ENCODE peak calls at places on chromosomes 6 and 20, in seven cellular contexts. F is kidney glomerular epithelial cell, C is right lobe of liver, V is NCI-H69, I is OCI-LY7, X is MV-4-11, U is A549. S is an unnamed sample.

GRCh38 chr20:36092424-36093024 is 62.0 kb upstream of the EPB41L1 start:
- DNase-seq in F (no peak), C (no peak), V (peak), I (no peak), X (no peak), U (peak), S (peak)

GRCh38 chr6:112049051-112049799 is 4.7 kb upstream of the CCN6 start:
- DNase-seq in F (peak), C (no peak), V (no peak), I (no peak), X (no peak), U (no peak), S (no peak)

GRCh38 chr6:53263915-53264314 is 84.8 kb downstream of the ELOVL5 start:
- DNase-seq in F (no peak), C (no peak), V (no peak), I (no peak), X (no peak), U (no peak), S (no peak)

GRCh38 chr6:93017213-93017612 is 402.1 kb downstream of the EPHA7 start:
- DNase-seq in F (no peak), C (no peak), V (peak), I (peak), X (no peak), U (no peak), S (peak)

GRCh38 chr6:75201901-75202672 is 3.8 kb downstream of the COL12A1 start:
- DNase-seq in F (peak), C (no peak), V (peak), I (no peak), X (no peak), U (no peak), S (no peak)

GRCh38 chr20:36805396-36805795 is 31.8 kb upstream of the DSN1 start:
- DNase-seq in F (no peak), C (no peak), V (no peak), I (no peak), X (no peak), U (no peak), S (no peak)

GRCh38 chr6:27825025-27825823 is 87.0 kb downstream of the OR2B2 start:
- DNase-seq in F (peak), C (no peak), V (peak), I (peak), X (peak), U (no peak), S (no peak)

GRCh38 chr6:163741743-163742363 is 327.3 kb downstream of the QKI start:
- DNase-seq in F (no peak), C (no peak), V (peak), I (no peak), X (no peak), U (no peak), S (no peak)

GRCh38 chr20:3041818-3042504 is 1.5 kb upstream of the GNRH2 start:
- DNase-seq in F (no peak), C (no peak), V (peak), I (no peak), X (no peak), U (no peak), S (no peak)

GRCh38 chr6:40788661-40789111 is 201.5 kb upstream of the LRFN2 start:
- DNase-seq in F (no peak), C (no peak), V (peak), I (no peak), X (no peak), U (no peak), S (no peak)

GRCh38 chr6:79717989-79718388 is 86.9 kb downstream of the SH3BGRL2 start:
- DNase-seq in F (no peak), C (no peak), V (no peak), I (no peak), X (no peak), U (no peak), S (no peak)

GRCh38 chr20:23043376-23043775 is 6.1 kb downstream of the THBD start:
- DNase-seq in F (no peak), C (no peak), V (no peak), I (peak), X (no peak), U (no peak), S (no peak)

GRCh38 chr6:101645770-101646169 is 252.3 kb downstream of the GRIK2 start:
- DNase-seq in F (no peak), C (no peak), V (peak), I (no peak), X (no peak), U (no peak), S (no peak)

GRCh38 chr6:168052291-168052891 is 26.6 kb downstream of the FRMD1 start:
- DNase-seq in F (no peak), C (peak), V (peak), I (no peak), X (no peak), U (no peak), S (no peak)

GRCh38 chr20:10438217-10438616 is 3.1 kb downstream of the SLX4IP start:
- DNase-seq in F (no peak), C (no peak), V (no peak), I (no peak), X (no peak), U (no peak), S (no peak)

GRCh38 chr6:56311086-56311485 is 63.7 kb upstream of the COL21A1 start:
- DNase-seq in F (no peak), C (no peak), V (no peak), I (no peak), X (no peak), U (no peak), S (no peak)

GRCh38 chr6:53603381-53604121 is 58.6 kb upstream of the GCLC start:
- DNase-seq in F (no peak), C (no peak), V (peak), I (no peak), X (no peak), U (no peak), S (no peak)

GRCh38 chr6:98832282-98833100 is 1.9 kb upstream of the POU3F2 start:
- DNase-seq in F (peak), C (no peak), V (peak), I (no peak), X (no peak), U (no peak), S (no peak)

GRCh38 chr6:39865011-39865888 is 69.0 kb downstream of the MOCS1 start:
- DNase-seq in F (peak), C (peak), V (peak), I (peak), X (peak), U (peak), S (peak)

GRCh38 chr6:33904050-33904827 is 100.4 kb upstream of the MLN start:
- DNase-seq in F (no peak), C (peak), V (peak), I (no peak), X (peak), U (no peak), S (peak)

GRCh38 chr20:58710481-58711265 is 18.1 kb downstream of the NPEPL1 start:
- DNase-seq in F (no peak), C (peak), V (no peak), I (no peak), X (no peak), U (no peak), S (peak)

GRCh38 chr6:27553123-27553904 is 80.4 kb upstream of the ZNF184 start:
- DNase-seq in F (peak), C (no peak), V (peak), I (peak), X (no peak), U (peak), S (peak)

GRCh38 chr6:159151266-159151855 is 17.8 kb upstream of the FNDC1 start:
- DNase-seq in F (peak), C (no peak), V (peak), I (peak), X (peak), U (peak), S (peak)

GRCh38 chr20:5234158-5234557 is 82.6 kb downstream of the PROKR2 start:
- DNase-seq in F (no peak), C (no peak), V (peak), I (no peak), X (no peak), U (no peak), S (no peak)

GRCh38 chr6:150409576-150410066 is 40.8 kb downstream of the IYD start:
- DNase-seq in F (no peak), C (no peak), V (peak), I (peak), X (peak), U (no peak), S (peak)

GRCh38 chr6:9397981-9398559 is 962.7 kb upstream of the SLC35B3 start:
- DNase-seq in F (no peak), C (no peak), V (peak), I (no peak), X (no peak), U (peak), S (no peak)

GRCh38 chr6:14888575-14889000 is 357.3 kb upstream of the JARID2 start:
- DNase-seq in F (no peak), C (no peak), V (no peak), I (no peak), X (peak), U (no peak), S (no peak)

GRCh38 chr6:89547286-89547685 is 91.3 kb downstream of the LYRM2 start:
- DNase-seq in F (no peak), C (no peak), V (peak), I (no peak), X (no peak), U (no peak), S (no peak)

GRCh38 chr6:37987008-37987407 is 167.5 kb downstream of the ZFAND3 start:
- DNase-seq in F (no peak), C (no peak), V (peak), I (no peak), X (no peak), U (no peak), S (no peak)

GRCh38 chr20:61840661-61841455 is 224.8 kb downstream of the TAF4 start:
- DNase-seq in F (no peak), C (peak), V (no peak), I (no peak), X (no peak), U (no peak), S (no peak)

GRCh38 chr6:168007592-168008338 is 10.3 kb downstream of the KIF25 start:
- DNase-seq in F (peak), C (no peak), V (no peak), I (no peak), X (peak), U (peak), S (peak)

GRCh38 chr20:46089338-46090094 is at the start of gene NCOA5:
- DNase-seq in F (peak), C (peak), V (peak), I (peak), X (peak), U (peak), S (peak)

GRCh38 chr20:56431451-56431850 is 19.4 kb downstream of the CASS4 start:
- DNase-seq in F (no peak), C (no peak), V (peak), I (no peak), X (no peak), U (no peak), S (no peak)